ENCODE peak calls at places on chromosome 16, in seven cellular contexts. W is stomach, Y is Panc1, I is sigmoid colon, L is breast epithelium, M is endothelial cell of umbilical vein, S is K562. B is an unnamed sample.

GRCh38 chr16:80526418-80527061 is 14.3 kb upstream of the DYNLRB2 start:
- DNase-seq in S (peak; percentile 70), Y (no peak), W (peak; percentile 48), M (peak; percentile 66), I (no peak), L (no peak), B (peak; percentile 50)

GRCh38 chr16:4309833-4310266 is 6.0 kb upstream of the GLIS2 start:
- DNase-seq in W (peak; percentile 82), M (peak; percentile 86), I (peak; percentile 85), S (no peak), L (no peak), Y (no peak), B (no peak)

GRCh38 chr16:77905356-77905920 is 116.9 kb upstream of the CLEC3A start:
- DNase-seq in L (no peak), Y (peak; percentile 4), I (no peak), W (no peak), M (no peak), S (no peak), B (no peak)

GRCh38 chr16:25487888-25488287 is 203.9 kb upstream of the HS3ST4 start:
- DNase-seq in Y (no peak), I (no peak), W (no peak), M (no peak), S (no peak), L (no peak), B (no peak)

GRCh38 chr16:58492066-58492465 is 7.9 kb upstream of the NDRG4 start:
- DNase-seq in S (no peak), I (no peak), W (no peak), L (no peak), M (no peak), Y (no peak), B (no peak)

GRCh38 chr16:23378256-23378655 is 74.7 kb downstream of the COG7 start:
- DNase-seq in I (no peak), W (no peak), L (no peak), S (no peak), M (no peak), Y (no peak), B (no peak)

GRCh38 chr16:49419016-49419415 is 45.4 kb downstream of the C16orf78 start:
- DNase-seq in W (no peak), L (no peak), S (no peak), I (no peak), M (no peak), Y (no peak), B (no peak)

GRCh38 chr16:1096164-1097082 is at the start of gene C1QTNF8:
- DNase-seq in I (no peak), Y (no peak), M (no peak), S (no peak), L (no peak), W (no peak), B (no peak)

GRCh38 chr16:50369133-50369804 is 481 bp upstream of the BRD7 start:
- DNase-seq in L (no peak), W (no peak), I (no peak), M (peak; percentile 20), Y (no peak), S (peak; percentile 24), B (no peak)

GRCh38 chr16:63311313-63311712 is 1275.1 kb upstream of the CDH8 start:
- DNase-seq in I (no peak), W (no peak), L (no peak), Y (no peak), S (no peak), M (no peak), B (no peak)

GRCh38 chr16:4639899-4640509 is 15.4 kb downstream of the MGRN1 start:
- DNase-seq in M (no peak), Y (no peak), L (no peak), W (no peak), S (no peak), I (no peak), B (no peak)

GRCh38 chr16:48409839-48410610 is 24.8 kb upstream of the SIAH1 start:
- DNase-seq in S (peak; percentile 18), M (no peak), I (no peak), W (peak; percentile 53), L (no peak), Y (no peak), B (no peak)
- TF ChIP-seq POLR2AphosphoS5 in S (no peak), M (no peak), I (no peak), W (no peak), L (no peak), Y (no peak), B (no peak)

GRCh38 chr16:67182288-67182687 is 1.5 kb downstream of the MATCAP1 start:
- DNase-seq in S (no peak), M (no peak), W (no peak), L (no peak), I (no peak), Y (no peak), B (no peak)
- H3K4me3 ChIP-seq in S (peak overlapping the region; percentile 61), M (no peak overlapping the region), W (no peak overlapping the region), L (no peak overlapping the region), I (no peak overlapping the region), Y (no peak overlapping the region), B (no peak overlapping the region)

DNA sequence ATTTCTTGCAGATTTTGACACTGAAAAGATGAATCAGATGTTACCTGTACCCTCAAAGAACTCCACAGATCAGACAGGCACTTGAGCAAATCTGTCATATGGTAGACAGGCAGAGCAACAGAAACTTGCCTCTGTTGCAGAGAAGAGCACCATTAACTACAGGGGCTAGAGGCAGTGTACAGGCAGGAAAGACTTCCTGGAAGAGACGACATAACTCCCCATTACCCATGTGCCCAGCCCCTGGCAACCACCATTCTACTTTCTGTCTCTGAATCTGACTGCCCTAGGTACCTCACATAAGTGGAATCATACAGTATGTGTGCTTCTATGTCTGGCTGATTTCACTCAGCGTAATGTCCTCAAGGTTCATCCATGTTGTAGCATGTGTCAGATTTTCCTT is 15.5 kb downstream of the GFOD2 start:
- DNase-seq in S (no peak), L (no peak), M (no peak), W (no peak), Y (no peak), I (no peak), B (no peak)
- H3K4me1 ChIP-seq in S (no peaks in the 10 kb centered on the region), L (no peaks in the 10 kb centered on the region), M (no peaks in the 10 kb centered on the region), W (no peaks in the 10 kb centered on the region), Y (no peaks in the 10 kb centered on the region), I (no peaks in the 10 kb centered on the region), B (no peaks in the 10 kb centered on the region)

GRCh38 chr16:72983728-72984350 is 64.1 kb downstream of the ZFHX3 start:
- DNase-seq in Y (no peak), L (no peak), W (peak; percentile 54), S (no peak), M (no peak), I (peak; percentile 57), B (peak; percentile 86)

GRCh38 chr16:72987480-72987901 is 60.4 kb downstream of the ZFHX3 start:
- DNase-seq in I (no peak), Y (no peak), S (no peak), M (no peak), L (peak; percentile 73), W (no peak), B (peak; percentile 72)

GRCh38 chr16:72988568-72988967 is 59.4 kb downstream of the ZFHX3 start:
- DNase-seq in I (no peak), M (no peak), W (no peak), S (no peak), L (no peak), Y (no peak), B (no peak)

GRCh38 chr16:72985148-72985882 is 62.6 kb downstream of the ZFHX3 start:
- DNase-seq in M (no peak), I (peak; percentile 92), Y (no peak), L (no peak), W (no peak), S (no peak), B (no peak)

GRCh38 chr16:72986011-72986410 is 61.9 kb downstream of the ZFHX3 start:
- DNase-seq in L (no peak), M (no peak), Y (no peak), I (peak; percentile 90), S (no peak), W (no peak), B (peak; percentile 49)
- TF ChIP-seq POLR2AphosphoS5 in L (no peak), M (no peak), Y (no peak), I (peak; percentile 40), S (no peak), W (no peak), B (peak; percentile 57)

DNA sequence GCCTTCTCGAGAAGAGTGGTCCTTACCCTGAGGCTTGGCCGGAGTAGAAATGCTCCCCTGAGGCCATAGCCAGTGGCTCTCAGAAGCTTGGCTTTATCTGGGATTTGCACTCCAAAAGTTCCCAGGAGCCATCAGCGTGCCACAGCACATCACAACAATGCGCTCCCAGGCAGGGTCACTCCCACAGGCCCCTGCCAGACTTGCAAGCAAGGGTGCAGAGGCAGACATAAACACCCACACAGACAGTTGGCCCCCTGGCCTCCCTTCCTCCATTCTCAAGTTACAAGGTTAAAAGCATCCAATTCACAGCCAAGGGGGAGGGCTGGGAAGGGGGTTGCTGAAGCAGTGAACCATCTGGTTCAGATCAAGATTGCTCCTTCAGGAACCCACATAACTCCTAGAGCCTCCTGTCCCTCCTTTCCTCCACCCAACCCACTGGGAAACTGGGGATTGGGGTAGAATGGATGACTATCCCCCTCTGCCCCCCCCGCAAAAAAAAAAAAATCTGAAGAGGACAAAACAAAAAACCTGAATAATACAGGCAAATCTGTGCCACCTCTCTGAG is 1.8 kb downstream of the ST3GAL2 start:
- DNase-seq in S (peak; percentile 64), L (no peak), M (peak; percentile 90), W (no peak), I (no peak), Y (no peak), B (no peak)
- H3K4me3 ChIP-seq in S (peak overlapping the region; percentile 94), L (peak overlapping the region; percentile 95), M (no peak overlapping the region), W (peak overlapping the region; percentile 88), I (peak overlapping the region; percentile 79), Y (peak overlapping the region; percentile 90), B (no peak overlapping the region)

DNA sequence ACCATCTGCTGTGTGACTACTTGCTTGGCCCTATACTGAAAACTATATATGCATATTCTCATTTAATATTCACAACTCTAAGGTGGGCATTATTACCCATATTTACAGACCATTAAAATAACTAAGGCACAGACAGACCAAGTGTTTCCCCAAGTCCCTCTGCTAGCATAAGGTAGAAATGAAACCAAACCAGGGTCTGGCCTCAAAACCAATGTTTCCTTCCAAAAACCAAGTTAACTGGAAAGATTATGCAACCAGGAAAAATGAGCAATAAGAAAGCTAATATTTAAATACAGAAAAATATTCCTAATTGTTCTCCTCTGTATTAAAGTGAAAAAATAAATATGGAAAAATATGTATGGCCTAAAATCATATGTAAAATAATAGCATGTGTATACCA is 50.1 kb downstream of the XPO6 start:
- DNase-seq in S (no peak), I (no peak), L (no peak), Y (no peak), W (no peak), M (no peak), B (no peak)
- H3K4me1 ChIP-seq in S (peaks cover 5% of the 10 kb centered on the region), I (peaks cover 26% of the 10 kb centered on the region), L (no peaks in the 10 kb centered on the region), Y (no peaks in the 10 kb centered on the region), W (no peaks in the 10 kb centered on the region), M (no peaks in the 10 kb centered on the region), B (no peaks in the 10 kb centered on the region)

B was measured in prostate gland.